ENCODE peak calls at places on chromosomes 13 and 19, in four cellular contexts. Q, G, M and J are unnamed samples.

GRCh38 chr13:99404005-99404755 is 97.0 kb upstream of the GPR183 start:
- DNase-seq in M (no peak), G (no peak), Q (no peak), J (no peak)

GRCh38 chr19:53432088-53432661 is 391 bp downstream of the ZNF761 start:
- DNase-seq in G (peak), Q (peak), M (no peak), J (no peak)

GRCh38 chr19:1318678-1319471 is 33.2 kb downstream of the EFNA2 start:
- DNase-seq in Q (no peak), M (no peak), G (no peak), J (no peak)

GRCh38 chr19:16571283-16571682 is 932 bp downstream of the SLC35E1 start:
- DNase-seq in M (no peak), G (no peak), Q (no peak), J (no peak)

GRCh38 chr13:36919206-36919832 is 719 bp downstream of the SMAD9 start:
- DNase-seq in Q (peak), M (no peak), G (peak), J (no peak)

GRCh38 chr19:1384085-1384462 is 367 bp downstream of the NDUFS7 start:
- DNase-seq in G (no peak), Q (no peak), M (no peak), J (no peak)

GRCh38 chr13:103140001-103140671 is 73.9 kb upstream of the SLC10A2 start:
- DNase-seq in Q (peak), G (no peak), M (no peak), J (no peak)

GRCh38 chr19:35986664-35987570 is 8.1 kb upstream of the SDHAF1 start:
- DNase-seq in Q (peak), M (no peak), G (no peak), J (no peak)

GRCh38 chr13:112933649-112934048 is 35.4 kb upstream of the MCF2L start:
- DNase-seq in G (no peak), Q (no peak), M (no peak), J (no peak)

GRCh38 chr19:4744451-4745170 is 21.0 kb upstream of the DPP9 start:
- DNase-seq in M (no peak), Q (no peak), G (peak), J (no peak)

GRCh38 chr13:73335938-73336337 is 277.1 kb downstream of the KLF5 start:
- DNase-seq in G (no peak), M (no peak), Q (peak), J (no peak)

GRCh38 chr13:113460599-113460998 is 7.3 kb upstream of the ADPRHL1 start:
- DNase-seq in Q (no peak), G (no peak), M (no peak), J (no peak)

GRCh38 chr13:109764045-109764444 is 22.3 kb downstream of the IRS2 start:
- DNase-seq in Q (no peak), G (no peak), M (no peak), J (no peak)

GRCh38 chr19:42421591-42422031 is 5.6 kb downstream of the LIPE start:
- DNase-seq in G (peak), M (no peak), Q (no peak), J (no peak)

GRCh38 chr13:27442071-27442647 is 8.2 kb downstream of the MTIF3 start:
- DNase-seq in M (peak), Q (no peak), G (no peak), J (no peak)

GRCh38 chr19:31451686-31452325 is 102.6 kb upstream of the TSHZ3 start:
- DNase-seq in M (no peak), G (no peak), Q (no peak), J (no peak)

GRCh38 chr19:55459551-55459949 is 1.9 kb downstream of the ISOC2 start:
- DNase-seq in M (no peak), G (no peak), Q (no peak), J (no peak)

GRCh38 chr13:49476529-49476928 is 19.2 kb upstream of the PHF11 start:
- DNase-seq in Q (no peak), M (no peak), G (no peak), J (no peak)

GRCh38 chr13:107205318-107206112 is 637.6 kb upstream of the ARGLU1 start:
- DNase-seq in M (peak), Q (peak), G (no peak), J (peak)

GRCh38 chr13:114118086-114118762 is 14.2 kb downstream of the RASA3 start:
- DNase-seq in Q (no peak), G (peak), M (no peak), J (no peak)

GRCh38 chr13:100520936-100521765 is 67.4 kb downstream of the GGACT start:
- DNase-seq in G (no peak), M (no peak), Q (no peak), J (no peak)

GRCh38 chr13:25886438-25887214 is 165.2 kb downstream of the SHISA2 start:
- DNase-seq in Q (no peak), M (no peak), G (peak), J (no peak)

GRCh38 chr13:73167046-73167820 is 108.4 kb downstream of the KLF5 start:
- DNase-seq in Q (no peak), M (no peak), G (no peak), J (no peak)

GRCh38 chr13:85093808-85094207 is 705.4 kb downstream of the SLITRK6 start:
- DNase-seq in Q (no peak), G (no peak), M (no peak), J (no peak)

GRCh38 chr13:48231080-48231479 is 1.9 kb upstream of the ITM2B start:
- DNase-seq in M (no peak), Q (no peak), G (no peak), J (no peak)

GRCh38 chr19:1424182-1424955 is 13.8 kb upstream of the RPS15 start:
- DNase-seq in Q (no peak), M (no peak), G (no peak), J (no peak)

GRCh38 chr13:38042771-38043170 is 173.2 kb upstream of the TRPC4 start:
- DNase-seq in M (no peak), G (no peak), Q (no peak), J (no peak)

GRCh38 chr19:45224645-45225044 is 20.6 kb downstream of the EXOC3L2 start:
- DNase-seq in Q (no peak), M (no peak), G (no peak), J (no peak)

GRCh38 chr19:8910775-8911414 is 78.7 kb downstream of the MBD3L1 start:
- DNase-seq in M (no peak), G (no peak), Q (no peak), J (no peak)

GRCh38 chr19:10701955-10702307 is 692 bp downstream of the QTRT1 start:
- DNase-seq in Q (no peak), G (no peak), M (no peak), J (no peak)

GRCh38 chr13:22848539-22849052 is 332.2 kb upstream of the SGCG start:
- DNase-seq in M (no peak), G (no peak), Q (no peak), J (no peak)

GRCh38 chr13:87684850-87685735 is 13.9 kb downstream of the SLITRK5 start:
- DNase-seq in M (no peak), G (no peak), Q (no peak), J (no peak)

GRCh38 chr13:94224670-94225069 is 254.8 kb downstream of the DCT start:
- DNase-seq in G (no peak), M (no peak), Q (no peak), J (no peak)
- TF ChIP-seq CTCF in G (no peak), M (no peak), Q (no peak), J (no peak)

GRCh38 chr13:75511226-75511625 is 26.4 kb downstream of the COMMD6 start:
- DNase-seq in M (no peak), G (no peak), Q (no peak), J (no peak)
- TF ChIP-seq CTCF in M (no peak), G (no peak), Q (no peak), J (no peak)

GRCh38 chr13:94195715-94196114 is 283.8 kb downstream of the DCT start:
- DNase-seq in M (no peak), Q (no peak), G (peak), J (no peak)

GRCh38 chr13:94196426-94196825 is 283.1 kb downstream of the DCT start:
- DNase-seq in M (no peak), G (no peak), Q (no peak), J (no peak)

GRCh38 chr13:94188173-94188869 is 291.2 kb downstream of the DCT start:
- DNase-seq in Q (no peak), M (no peak), G (no peak), J (no peak)

GRCh38 chr13:94192576-94192975 is 286.9 kb downstream of the DCT start:
- DNase-seq in G (no peak), Q (no peak), M (no peak), J (no peak)
- TF ChIP-seq CTCF in G (no peak), Q (no peak), M (no peak), J (no peak)

GRCh38 chr13:31452525-31452924 is 252.8 kb downstream of the B3GLCT start:
- DNase-seq in G (no peak), M (no peak), Q (no peak), J (no peak)
- TF ChIP-seq CTCF in G (no peak), M (no peak), Q (no peak), J (no peak)

GRCh38 chr19:17855333-17856152 is 4.2 kb upstream of the RPL18A start:
- DNase-seq in G (peak), Q (peak), M (peak), J (peak)
- TF ChIP-seq CTCF in G (peak), Q (peak), M (peak), J (no peak)

GRCh38 chr13:64997438-64997837 is 2232.7 kb downstream of the PCDH9 start:
- DNase-seq in G (no peak), M (no peak), Q (no peak), J (no peak)
- TF ChIP-seq CTCF in G (no peak), M (no peak), Q (no peak), J (no peak)

DNA sequence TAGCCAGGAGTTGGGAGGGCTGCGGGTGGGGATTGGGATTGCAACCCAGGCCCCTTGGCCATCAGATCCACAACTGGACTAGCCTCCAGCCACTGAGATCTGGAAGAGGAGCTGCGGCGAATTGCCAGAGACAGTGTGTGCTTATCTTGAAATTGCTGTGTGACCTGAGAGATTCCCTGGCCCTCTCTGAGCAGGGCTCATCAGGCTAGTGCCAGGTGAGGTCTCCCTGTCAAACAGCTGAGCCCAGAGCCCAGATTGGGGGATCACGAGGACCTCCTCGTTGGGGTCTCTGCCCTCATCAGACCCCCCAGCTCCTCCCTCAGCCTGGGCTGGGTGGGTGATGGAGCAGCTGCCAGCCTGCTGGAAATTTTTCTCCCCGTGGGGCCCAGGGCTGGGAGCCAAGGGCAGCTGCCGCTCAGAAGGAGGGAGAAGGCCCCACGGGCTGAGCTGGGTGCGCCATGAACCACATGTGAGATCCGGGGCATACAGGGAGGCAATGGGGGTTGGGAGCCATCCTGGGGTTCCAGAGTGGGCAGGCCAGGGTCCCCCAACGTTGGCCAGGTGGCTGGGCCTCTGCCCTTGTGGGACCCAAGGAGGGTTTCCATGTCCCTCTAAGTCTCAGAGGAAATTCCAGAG is 7.2 kb downstream of the FUT5 start:
- DNase-seq in G (no peak), Q (no peak), M (no peak), J (no peak)
- TF ChIP-seq CTCF in G (no peak), Q (no peak), M (no peak), J (no peak)

GRCh38 chr19:58409010-58409790 is 751 bp downstream of the ZNF584 start:
- DNase-seq in Q (peak), G (no peak), M (no peak), J (no peak)

GRCh38 chr19:58407658-58408151 is 744 bp upstream of the ZNF584 start:
- DNase-seq in G (no peak), Q (peak), M (no peak), J (no peak)

GRCh38 chr19:58401825-58402433 is 6.5 kb downstream of the RNF225 start:
- DNase-seq in M (no peak), G (no peak), Q (no peak), J (no peak)

GRCh38 chr19:58408152-58409009 is at the start of gene ZNF584:
- DNase-seq in G (peak), M (peak), Q (peak), J (peak)

GRCh38 chr19:58406818-58407657 is 1.4 kb upstream of the ZNF584 start:
- DNase-seq in M (no peak), Q (peak), G (no peak), J (no peak)
- TF ChIP-seq CTCF in M (no peak), Q (peak), G (peak), J (no peak)

DNA sequence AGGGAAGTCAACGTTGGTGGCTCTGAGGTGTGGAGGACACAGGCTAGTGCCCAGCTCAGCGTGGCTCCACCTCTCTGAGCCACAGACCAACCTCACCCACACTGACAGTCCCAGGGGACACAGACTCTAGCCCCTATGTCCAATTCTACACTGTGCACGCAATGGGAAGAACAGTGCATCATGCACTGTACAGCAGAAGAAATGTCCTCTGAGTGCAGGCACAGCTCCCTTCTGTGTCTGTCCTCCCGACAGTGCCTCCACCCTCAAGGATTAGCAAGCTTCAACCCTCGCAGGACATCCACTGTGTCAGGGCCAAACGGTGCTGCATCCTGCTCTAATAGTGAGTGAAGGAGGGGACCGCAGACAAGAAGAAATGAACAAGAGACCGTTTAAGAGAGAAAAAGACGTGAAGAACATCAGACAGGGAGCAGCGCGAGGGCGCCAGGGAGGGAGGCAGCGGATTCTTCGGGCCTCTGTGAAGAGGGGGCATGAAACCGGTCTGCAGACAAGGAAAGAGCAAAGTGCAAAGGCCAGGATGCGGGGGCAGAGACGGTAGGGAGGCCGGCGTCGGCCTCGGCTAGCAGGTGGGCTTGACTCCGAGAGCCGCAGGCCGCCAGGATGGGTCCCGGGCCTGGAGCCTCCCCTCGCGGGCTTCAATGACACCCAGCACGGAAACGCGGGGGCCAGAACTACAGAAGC is 644 bp downstream of the ZNF837 start:
- DNase-seq in M (no peak), Q (no peak), G (no peak), J (no peak)
- TF ChIP-seq CTCF in M (no peak), Q (no peak), G (no peak), J (no peak)

DNA sequence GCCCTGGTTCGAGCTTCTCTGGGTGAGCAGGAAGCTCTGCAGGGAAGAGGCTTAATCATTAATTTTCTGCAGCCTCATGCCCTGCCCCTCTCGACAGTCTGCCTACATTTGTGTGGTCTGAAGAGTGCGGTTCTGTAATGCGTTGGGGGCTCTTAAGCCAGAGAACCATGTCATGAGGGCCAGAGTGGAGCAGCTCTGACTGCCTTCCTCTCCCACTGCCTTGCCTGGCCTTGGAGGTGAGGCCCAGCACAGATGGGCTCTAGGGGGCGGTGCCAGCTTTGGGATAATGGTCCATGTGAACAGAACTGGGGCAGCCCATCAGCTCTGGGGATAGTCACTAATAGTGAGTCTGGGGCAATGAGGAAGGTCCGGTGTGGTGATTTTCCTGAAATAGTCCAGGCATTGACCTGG is 5.7 kb downstream of the FGF9 start:
- DNase-seq in M (no peak), Q (no peak), G (no peak), J (no peak)
- TF ChIP-seq CTCF in M (no peak), Q (no peak), G (no peak), J (no peak)